ENCODE peak calls at places on chromosomes 4 and X, in nine cellular contexts. L is SK-N-SH, P is GM23338, S is GM12878, G is A549, O is HepG2, E is HL-60, D is K562, V is Panc1. Y is an unnamed sample.

GRCh38 chr4:1601852-1602525 is 82.1 kb downstream of the FAM53A start:
- DNase-seq in L (no peak), P (no peak), S (no peak), G (no peak), O (no peak), E (no peak), D (no peak), V (no peak), Y (no peak)

GRCh38 chr4:96598465-96598864 is 758.6 kb downstream of the PDHA2 start:
- DNase-seq in L (no peak), P (peak), S (no peak), G (no peak), O (no peak), E (no peak), D (no peak), V (no peak), Y (no peak)

GRCh38 chr4:87502580-87503238 is 26.5 kb downstream of the SPARCL1 start:
- DNase-seq in L (no peak), P (no peak), S (no peak), G (no peak), O (no peak), E (no peak), D (no peak), V (no peak), Y (peak)

GRCh38 chr4:187268940-187269339 is 545.3 kb upstream of the FAT1 start:
- DNase-seq in L (no peak), P (no peak), S (no peak), G (no peak), O (peak), E (no peak), D (no peak), V (no peak), Y (no peak)

GRCh38 chr4:99321241-99322191 is at the start of gene ADH1B:
- DNase-seq in L (no peak), P (peak), S (no peak), G (no peak), O (no peak), E (no peak), D (no peak), V (no peak), Y (no peak)

GRCh38 chrX:140664939-140665338 is 44.6 kb upstream of the LINC00632 start:
- DNase-seq in L (peak), P (peak), S (no peak), G (peak), O (peak), E (peak), D (peak), V (peak), Y (no peak)

GRCh38 chr4:99651811-99652545 is 5.7 kb downstream of the C4orf54 start:
- DNase-seq in L (peak), P (no peak), S (no peak), G (no peak), O (no peak), E (no peak), D (no peak), V (no peak), Y (no peak)

GRCh38 chrX:48468247-48468671 is 1.8 kb downstream of the SLC38A5 start:
- DNase-seq in L (no peak), P (peak), S (no peak), G (no peak), O (no peak), E (no peak), D (peak), V (no peak), Y (no peak)

GRCh38 chr4:2497324-2497723 is 28.4 kb downstream of the RNF4 start:
- DNase-seq in L (no peak), P (no peak), S (no peak), G (no peak), O (no peak), E (no peak), D (no peak), V (no peak), Y (no peak)

GRCh38 chr4:180993179-180993841 is 1249.9 kb upstream of the TENM3 start:
- DNase-seq in L (no peak), P (peak), S (no peak), G (no peak), O (no peak), E (no peak), D (no peak), V (no peak), Y (no peak)

GRCh38 chrX:39439910-39440733 is 638.9 kb downstream of the MID1IP1 start:
- DNase-seq in L (no peak), P (no peak), S (peak), G (no peak), O (no peak), E (no peak), D (no peak), V (no peak), Y (no peak)

GRCh38 chr4:179195887-179196286 is 1753.7 kb upstream of the AGA start:
- DNase-seq in L (no peak), P (no peak), S (no peak), G (no peak), O (no peak), E (no peak), D (no peak), V (no peak), Y (no peak)

GRCh38 chrX:24659106-24659505 is 12.0 kb upstream of the PCYT1B start:
- DNase-seq in L (no peak), P (no peak), S (no peak), G (no peak), O (no peak), E (no peak), D (no peak), V (no peak), Y (no peak)

GRCh38 chr4:107863416-107863815 is 38.7 kb downstream of the SGMS2 start:
- DNase-seq in L (no peak), P (no peak), S (no peak), G (no peak), O (no peak), E (no peak), D (no peak), V (no peak), Y (no peak)

GRCh38 chr4:74649193-74649592 is 145.1 kb downstream of the BTC start:
- DNase-seq in L (no peak), P (no peak), S (no peak), G (no peak), O (no peak), E (no peak), D (no peak), V (no peak), Y (no peak)
- TF ChIP-seq REST in L (no peak), P (no peak), S (no peak), G (no peak), O (no peak), E (no peak), D (no peak), V (no peak), Y (no peak)

DNA sequence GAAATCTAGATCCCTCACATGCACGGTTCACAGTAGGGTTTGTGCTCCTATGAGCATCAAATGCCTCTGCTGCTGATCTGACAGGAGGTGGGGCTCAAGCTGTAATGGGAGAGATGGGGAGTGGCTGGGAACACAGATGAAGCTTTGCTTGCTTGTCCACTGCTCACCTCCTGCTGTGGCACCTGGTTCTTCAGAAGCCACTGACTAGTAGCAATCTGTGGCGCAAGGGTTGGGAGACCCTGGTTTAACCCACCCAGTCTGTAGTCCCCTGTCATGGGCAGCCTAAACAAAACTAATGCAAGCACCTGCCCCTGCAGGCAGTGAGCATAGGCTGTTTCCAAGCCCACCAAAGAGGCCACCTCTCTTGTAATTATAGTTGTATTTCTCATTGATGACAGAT is 116.6 kb downstream of the SHOX start:
- DNase-seq in L (no peak), P (no peak), S (no peak), G (no peak), O (no peak), E (no peak), D (no peak), V (no peak), Y (no peak)
- TF ChIP-seq REST in L (no peak), P (no peak), S (no peak), G (no peak), O (no peak), E (no peak), D (no peak), V (no peak), Y (no peak)

GRCh38 chrX:20378291-20378920 is 111.7 kb upstream of the RPS6KA3 start:
- DNase-seq in L (no peak), P (no peak), S (peak), G (peak), O (no peak), E (no peak), D (no peak), V (no peak), Y (no peak)

GRCh38 chrX:20372533-20372932 is 105.8 kb upstream of the RPS6KA3 start:
- DNase-seq in L (no peak), P (no peak), S (no peak), G (no peak), O (no peak), E (no peak), D (no peak), V (no peak), Y (no peak)

GRCh38 chrX:20373063-20373462 is 106.4 kb upstream of the RPS6KA3 start:
- DNase-seq in L (no peak), P (no peak), S (no peak), G (no peak), O (no peak), E (no peak), D (no peak), V (no peak), Y (no peak)

GRCh38 chrX:20374866-20375530 is 108.3 kb upstream of the RPS6KA3 start:
- DNase-seq in L (no peak), P (no peak), S (no peak), G (no peak), O (peak), E (no peak), D (no peak), V (no peak), Y (no peak)

DNA sequence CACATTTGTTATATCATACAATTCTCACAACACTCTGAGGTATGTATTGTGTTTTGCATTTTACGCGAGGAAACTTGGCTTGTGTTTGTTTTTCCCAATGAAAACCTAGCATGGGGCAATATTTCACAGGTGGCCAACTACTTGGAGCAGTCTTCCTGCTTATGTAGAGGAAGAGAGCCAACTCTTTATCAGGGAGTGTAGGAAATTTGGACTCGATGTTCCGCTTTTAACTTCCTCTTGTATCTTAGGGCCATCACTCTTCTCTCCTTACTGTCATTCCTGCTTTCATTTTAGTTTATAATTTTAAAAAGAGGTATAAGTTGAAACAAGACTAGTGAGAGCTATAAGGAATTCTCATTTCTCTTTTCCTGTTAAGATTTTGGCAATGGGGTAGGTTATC is 107.7 kb upstream of the RPS6KA3 start:
- DNase-seq in L (no peak), P (no peak), S (no peak), G (no peak), O (no peak), E (no peak), D (no peak), V (no peak), Y (no peak)
- TF ChIP-seq REST in L (no peak), P (no peak), S (no peak), G (no peak), O (no peak), E (no peak), D (no peak), V (no peak), Y (no peak)

GRCh38 chr4:6526171-6526570 is 48.8 kb upstream of the MAN2B2 start:
- DNase-seq in L (no peak), P (no peak), S (no peak), G (no peak), O (no peak), E (no peak), D (no peak), V (no peak), Y (no peak)

GRCh38 chr4:6527683-6528595 is 47.0 kb upstream of the MAN2B2 start:
- DNase-seq in L (no peak), P (no peak), S (no peak), G (no peak), O (no peak), E (no peak), D (no peak), V (no peak), Y (no peak)

GRCh38 chr4:6525474-6525873 is 49.5 kb upstream of the MAN2B2 start:
- DNase-seq in L (no peak), P (no peak), S (no peak), G (no peak), O (no peak), E (no peak), D (no peak), V (no peak), Y (no peak)

GRCh38 chr4:6527259-6527658 is 47.7 kb upstream of the MAN2B2 start:
- DNase-seq in L (no peak), P (no peak), S (no peak), G (no peak), O (no peak), E (no peak), D (no peak), V (no peak), Y (no peak)

DNA sequence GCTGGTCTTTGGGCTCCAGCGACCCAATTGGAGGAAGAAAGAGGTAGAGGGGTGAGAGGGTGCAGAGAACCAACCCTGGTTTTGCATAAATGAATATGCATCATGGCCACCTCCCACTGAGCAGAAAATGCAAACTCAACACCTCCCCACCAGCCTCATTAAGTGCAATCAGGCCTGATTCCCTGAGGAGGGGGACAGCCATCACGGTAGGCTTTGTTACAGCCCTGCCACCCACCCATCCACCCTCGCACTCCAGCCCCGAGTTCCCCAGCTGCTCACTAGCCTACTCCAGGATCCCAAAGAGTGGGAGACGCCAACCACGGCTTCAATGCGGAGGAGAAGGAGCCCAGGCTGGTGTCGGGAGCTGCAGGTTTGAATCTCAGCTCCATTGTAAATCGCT is 48.3 kb upstream of the MAN2B2 start:
- DNase-seq in L (no peak), P (peak), S (no peak), G (no peak), O (no peak), E (no peak), D (no peak), V (no peak), Y (no peak)
- TF ChIP-seq REST in L (no peak), P (no peak), S (no peak), G (no peak), O (no peak), E (no peak), D (no peak), V (no peak), Y (no peak)

GRCh38 chr4:128832253-128832641 is 22.7 kb downstream of the JADE1 start:
- DNase-seq in L (no peak), P (no peak), S (no peak), G (no peak), O (no peak), E (no peak), D (no peak), V (no peak), Y (no peak)

GRCh38 chr4:128837198-128837597 is 27.7 kb downstream of the JADE1 start:
- DNase-seq in L (no peak), P (no peak), S (no peak), G (no peak), O (peak), E (no peak), D (no peak), V (no peak), Y (no peak)

GRCh38 chr4:128831526-128832252 is 22.2 kb downstream of the JADE1 start:
- DNase-seq in L (peak), P (peak), S (no peak), G (no peak), O (peak), E (no peak), D (no peak), V (no peak), Y (no peak)

GRCh38 chr4:128837679-128838078 is 28.2 kb downstream of the JADE1 start:
- DNase-seq in L (no peak), P (no peak), S (no peak), G (no peak), O (no peak), E (no peak), D (no peak), V (no peak), Y (no peak)

GRCh38 chr4:128835498-128836222 is 26.2 kb downstream of the JADE1 start:
- DNase-seq in L (no peak), P (no peak), S (no peak), G (no peak), O (no peak), E (no peak), D (no peak), V (no peak), Y (no peak)
- TF ChIP-seq REST in L (no peak), P (no peak), S (no peak), G (no peak), O (no peak), E (no peak), D (no peak), V (no peak), Y (no peak)

DNA sequence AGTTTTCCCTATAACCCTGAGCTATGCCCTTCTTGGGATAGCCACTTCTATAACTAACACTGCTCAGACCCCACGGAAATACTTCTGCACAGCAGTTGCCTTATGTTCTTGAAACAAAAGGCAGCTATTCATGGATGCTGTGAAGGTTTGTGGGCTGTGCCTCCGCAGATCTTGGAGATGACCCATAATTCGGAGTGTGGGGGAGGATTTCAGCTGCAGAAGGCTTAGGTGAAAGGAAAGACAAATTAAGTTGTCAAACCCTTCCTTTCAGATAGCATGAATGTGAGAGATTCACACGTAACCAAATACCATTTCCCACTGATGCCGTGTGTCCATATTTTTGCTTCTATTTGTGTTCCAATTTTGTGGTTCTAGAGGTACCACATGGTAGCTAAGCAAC is 38.1 kb upstream of the NYX start:
- DNase-seq in L (no peak), P (no peak), S (no peak), G (no peak), O (no peak), E (no peak), D (no peak), V (no peak), Y (no peak)
- TF ChIP-seq REST in L (no peak), P (no peak), S (no peak), G (no peak), O (no peak), E (no peak), D (no peak), V (no peak), Y (no peak)

GRCh38 chrX:133440081-133440796 is 24.9 kb upstream of the GPC4 start:
- DNase-seq in L (no peak), P (peak), S (no peak), G (no peak), O (no peak), E (no peak), D (no peak), V (no peak), Y (no peak)

GRCh38 chrX:133435544-133436124 is 20.3 kb upstream of the GPC4 start:
- DNase-seq in L (no peak), P (peak), S (no peak), G (no peak), O (peak), E (no peak), D (no peak), V (no peak), Y (no peak)

GRCh38 chrX:133437356-133437755 is 22.1 kb upstream of the GPC4 start:
- DNase-seq in L (no peak), P (peak), S (no peak), G (no peak), O (no peak), E (no peak), D (no peak), V (no peak), Y (no peak)

GRCh38 chrX:133437771-133438170 is 22.5 kb upstream of the GPC4 start:
- DNase-seq in L (no peak), P (no peak), S (no peak), G (no peak), O (no peak), E (no peak), D (no peak), V (no peak), Y (no peak)

GRCh38 chrX:133434197-133434820 is 19.0 kb upstream of the GPC4 start:
- DNase-seq in L (no peak), P (peak), S (no peak), G (no peak), O (no peak), E (no peak), D (peak), V (no peak), Y (no peak)
- TF ChIP-seq REST in L (no peak), P (no peak), S (no peak), G (no peak), O (no peak), E (no peak), D (no peak), V (no peak), Y (no peak)

DNA sequence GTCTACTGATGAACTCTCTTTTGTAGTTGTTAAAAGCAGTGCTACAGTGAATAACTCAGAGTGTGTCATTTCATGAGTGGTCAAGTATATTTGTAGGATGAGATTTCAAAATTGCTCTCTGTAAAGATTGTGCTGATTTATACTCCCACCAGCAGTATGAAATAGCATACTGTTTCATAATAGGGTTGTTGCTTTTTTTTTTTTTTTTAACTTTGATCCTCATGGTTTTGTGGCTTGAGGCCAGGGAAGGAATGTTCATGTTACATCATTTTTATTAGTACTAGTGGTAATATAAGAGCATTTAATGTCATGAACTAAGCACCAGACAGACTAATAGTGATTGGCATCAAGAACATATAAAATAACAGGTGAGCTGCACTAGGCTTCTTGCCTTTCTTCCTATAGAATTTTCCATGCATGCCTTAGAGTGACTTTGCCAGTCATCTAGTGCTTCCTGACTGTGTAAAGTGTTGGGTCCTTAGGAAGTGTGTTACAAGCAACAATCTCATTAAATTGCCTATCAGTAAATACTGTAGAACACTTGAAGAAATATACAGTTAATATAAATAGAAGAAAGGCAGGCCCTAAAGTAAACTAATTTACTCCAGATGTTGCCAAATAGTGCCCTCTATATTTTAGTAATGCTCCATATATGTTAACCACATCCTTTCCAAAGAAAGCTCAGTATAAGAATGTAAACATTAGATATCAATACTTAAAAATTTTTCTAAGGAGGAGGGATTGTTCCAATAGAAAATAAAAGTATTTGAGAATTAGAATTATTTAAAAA is 38.6 kb upstream of the MSMO1 start:
- DNase-seq in L (no peak), P (no peak), S (no peak), G (no peak), O (peak), E (no peak), D (no peak), V (no peak), Y (no peak)
- TF ChIP-seq REST in L (no peak), P (no peak), S (no peak), G (no peak), O (no peak), E (no peak), D (no peak), V (no peak), Y (no peak)

DNA sequence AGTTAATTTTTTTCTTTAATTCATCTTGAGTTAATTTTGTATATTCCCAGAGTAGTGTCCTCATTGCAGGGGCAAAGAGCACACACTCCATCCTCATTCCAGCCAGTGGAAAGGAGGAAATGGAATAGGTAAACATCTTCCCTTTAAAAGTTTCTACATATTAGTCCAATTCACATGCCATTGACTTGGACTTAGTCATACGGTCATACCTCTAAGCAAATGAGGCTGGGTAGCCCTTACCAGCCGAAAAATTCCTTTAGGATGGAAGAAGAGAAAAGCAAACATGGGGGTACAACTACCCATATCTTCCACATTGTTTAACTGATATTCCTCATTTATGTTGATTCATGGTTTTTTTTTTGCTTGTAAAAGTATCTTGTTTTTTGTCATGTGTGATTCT is 37.4 kb upstream of the NDP start:
- DNase-seq in L (no peak), P (no peak), S (no peak), G (no peak), O (no peak), E (no peak), D (no peak), V (no peak), Y (no peak)
- TF ChIP-seq REST in L (no peak), P (no peak), S (no peak), G (no peak), O (no peak), E (no peak), D (no peak), V (no peak), Y (no peak)